ENCODE peak calls at places on chromosomes 6 and 20, in five cellular contexts. A, U, W, R and X are unnamed samples.

GRCh38 chr6:104118274-104118673 is 741.4 kb downstream of the HACE1 start:
- DNase-seq in A (no peak), W (no peak), U (no peak), R (peak; percentile 2), X (no peak)

GRCh38 chr6:100415780-100416179 is 48.9 kb downstream of the SIM1 start:
- DNase-seq in W (no peak), U (no peak), A (no peak), R (no peak), X (no peak)

GRCh38 chr6:133254552-133255228 is 13.5 kb downstream of the EYA4 start:
- DNase-seq in R (peak; percentile 60), W (no peak), A (no peak), U (no peak), X (no peak)

GRCh38 chr6:13953061-13953705 is 28.4 kb downstream of the RNF182 start:
- DNase-seq in R (no peak), W (no peak), A (no peak), U (no peak), X (no peak)

GRCh38 chr6:27168586-27169443 is 78.7 kb upstream of the PRSS16 start:
- DNase-seq in R (no peak), A (no peak), W (peak; percentile 87), U (no peak), X (peak; percentile 67)

GRCh38 chr6:112409311-112409710 is 62.2 kb downstream of the RFPL4B start:
- DNase-seq in W (no peak), A (no peak), U (no peak), R (no peak), X (no peak)

GRCh38 chr6:105137388-105137787 is 42.4 kb downstream of the POPDC3 start:
- DNase-seq in R (no peak), W (no peak), U (no peak), A (peak; percentile 25), X (no peak)

GRCh38 chr20:31974975-31975481 is 7.1 kb downstream of the XKR7 start:
- DNase-seq in W (peak; percentile 79), U (no peak), A (no peak), R (no peak), X (peak; percentile 65)

GRCh38 chr6:42225419-42225818 is 7.8 kb upstream of the MRPS10 start:
- DNase-seq in U (no peak), R (no peak), A (no peak), W (no peak), X (no peak)

GRCh38 chr6:100948381-100949133 is 67.4 kb upstream of the ASCC3 start:
- DNase-seq in R (peak; percentile 56), U (no peak), A (no peak), W (no peak), X (no peak)

GRCh38 chr20:63855363-63856110 is 5.8 kb upstream of the ABHD16B start:
- DNase-seq in R (no peak), A (no peak), W (no peak), U (no peak), X (no peak)

GRCh38 chr20:59351148-59352040 is 51.0 kb downstream of the EDN3 start:
- DNase-seq in R (peak; percentile 28), U (no peak), W (no peak), A (no peak), X (no peak)

GRCh38 chr6:36727491-36728021 is 29.9 kb downstream of the RAB44 start:
- DNase-seq in A (no peak), U (no peak), R (peak; percentile 51), W (no peak), X (no peak)

GRCh38 chr6:119742188-119742803 is 392.7 kb upstream of the MAN1A1 start:
- DNase-seq in A (peak; percentile 14), U (peak; percentile 19), W (peak; percentile 44), R (peak; percentile 9), X (peak; percentile 59)

GRCh38 chr6:104229057-104229456 is 630.7 kb downstream of the HACE1 start:
- DNase-seq in R (no peak), W (no peak), U (no peak), A (no peak), X (no peak)

GRCh38 chr6:79864001-79864400 is 83.4 kb downstream of the ELOVL4 start:
- DNase-seq in U (no peak), R (no peak), W (no peak), A (no peak), X (no peak)

GRCh38 chr6:21772467-21772866 is 178.9 kb downstream of the SOX4 start:
- DNase-seq in A (no peak), R (no peak), W (no peak), U (no peak), X (no peak)

GRCh38 chr6:11215773-11216172 is 16.7 kb downstream of the NEDD9 start:
- DNase-seq in W (peak; percentile 40), R (no peak), U (no peak), A (no peak), X (peak; percentile 53)

GRCh38 chr6:142857609-142858195 is 87.3 kb downstream of the HIVEP2 start:
- DNase-seq in A (no peak), W (no peak), U (no peak), R (no peak), X (no peak)

GRCh38 chr20:4045741-4046140 is 30.4 kb upstream of the RNF24 start:
- DNase-seq in W (no peak), U (no peak), A (no peak), R (peak; percentile 29), X (no peak)

GRCh38 chr20:1086273-1087213 is 31.9 kb upstream of the PSMF1 start:
- DNase-seq in W (no peak), R (no peak), A (no peak), U (no peak), X (no peak)

GRCh38 chr6:107154131-107154906 is 39.0 kb upstream of the BEND3 start:
- DNase-seq in R (no peak), W (peak; percentile 81), U (no peak), A (no peak), X (peak; percentile 83)

GRCh38 chr6:156347251-156348049 is 429.7 kb upstream of the ARID1B start:
- DNase-seq in R (no peak), A (no peak), W (no peak), U (no peak), X (no peak)

GRCh38 chr6:128074561-128074960 is 173.7 kb upstream of the THEMIS start:
- DNase-seq in A (no peak), U (no peak), R (no peak), W (no peak), X (no peak)

GRCh38 chr6:105832358-105832757 is 253.8 kb upstream of the PRDM1 start:
- DNase-seq in W (no peak), A (no peak), U (no peak), R (no peak), X (no peak)

GRCh38 chr6:145892026-145892425 is 72.1 kb downstream of the SHPRH start:
- DNase-seq in A (no peak), R (no peak), W (no peak), U (no peak), X (no peak)

GRCh38 chr6:68642977-68643376 is 7.9 kb downstream of the ADGRB3 start:
- DNase-seq in A (no peak), R (no peak), W (no peak), U (no peak), X (peak; percentile 44)

GRCh38 chr6:40893021-40893420 is 146.0 kb downstream of the UNC5CL start:
- DNase-seq in R (no peak), U (no peak), A (no peak), W (no peak), X (no peak)

GRCh38 chr6:15730442-15730841 is 67.6 kb upstream of the DTNBP1 start:
- DNase-seq in A (no peak), U (no peak), W (no peak), R (no peak), X (no peak)

GRCh38 chr6:5728726-5729434 is 277.8 kb downstream of the NRN1 start:
- DNase-seq in A (no peak), R (peak; percentile 37), U (no peak), W (no peak), X (no peak)

GRCh38 chr20:48695738-48696137 is 132.1 kb downstream of the PREX1 start:
- DNase-seq in W (no peak), A (no peak), R (no peak), U (no peak), X (no peak)